ENCODE peak calls at places on chromosome 2, in seven cellular contexts. Q is neural progenitor cell, M is GM23248, G is tibial artery, Z is IMR-90, T is lower lobe of right lung, D is Panc1. Y is an unnamed sample.

GRCh38 chr2:215698566-215698965 is 262.7 kb upstream of the FN1 start:
- DNase-seq in Q (no peak), M (peak; percentile 98), G (no peak), Z (peak; percentile 96), T (no peak), D (no peak), Y (no peak)

GRCh38 chr2:189214484-189214883 is 34.9 kb upstream of the COL5A2 start:
- DNase-seq in Q (no peak), M (no peak), G (no peak), Z (no peak), T (no peak), D (no peak), Y (no peak)

GRCh38 chr2:152336854-152337510 is 2.0 kb downstream of the FMNL2 start:
- DNase-seq in Q (peak; percentile 56), M (peak; percentile 58), G (no peak), Z (peak; percentile 53), T (no peak), D (no peak), Y (no peak)

GRCh38 chr2:55771612-55772011 is 78.0 kb upstream of the PNPT1 start:
- DNase-seq in Q (peak; percentile 8), M (peak; percentile 74), G (no peak), Z (peak; percentile 67), T (no peak), D (peak; percentile 25), Y (no peak)

GRCh38 chr2:111145951-111146350 is 25.2 kb downstream of the BCL2L11 start:
- DNase-seq in Q (no peak), M (no peak), G (no peak), Z (no peak), T (no peak), D (no peak), Y (no peak)

GRCh38 chr2:128208023-128208422 is 110.6 kb downstream of the HS6ST1 start:
- DNase-seq in Q (no peak), M (no peak), G (no peak), Z (no peak), T (no peak), D (no peak), Y (no peak)

GRCh38 chr2:71889991-71890684 is 257.5 kb downstream of the CYP26B1 start:
- DNase-seq in Q (no peak), M (peak; percentile 97), G (no peak), Z (peak; percentile 66), T (no peak), D (no peak), Y (no peak)

GRCh38 chr2:71683070-71683469 is 229.7 kb downstream of the DYSF start:
- DNase-seq in Q (no peak), M (no peak), G (peak; percentile 63), Z (no peak), T (no peak), D (no peak), Y (peak; percentile 35)

GRCh38 chr2:25822190-25823117 is 55.8 kb downstream of the ASXL2 start:
- DNase-seq in Q (peak; percentile 28), M (peak; percentile 7), G (no peak), Z (no peak), T (peak; percentile 58), D (no peak), Y (peak; percentile 80)

GRCh38 chr2:70010222-70011111 is 49.0 kb upstream of the ASPRV1 start:
- DNase-seq in Q (no peak), M (no peak), G (no peak), Z (no peak), T (peak; percentile 56), D (no peak), Y (no peak)

GRCh38 chr2:60446413-60447358 is 106.8 kb downstream of the BCL11A start:
- DNase-seq in Q (no peak), M (no peak), G (no peak), Z (no peak), T (no peak), D (no peak), Y (no peak)

GRCh38 chr2:216348909-216349308 is 23.4 kb downstream of the MARCHF4 start:
- DNase-seq in Q (no peak), M (peak; percentile 91), G (no peak), Z (peak; percentile 91), T (no peak), D (no peak), Y (no peak)

DNA sequence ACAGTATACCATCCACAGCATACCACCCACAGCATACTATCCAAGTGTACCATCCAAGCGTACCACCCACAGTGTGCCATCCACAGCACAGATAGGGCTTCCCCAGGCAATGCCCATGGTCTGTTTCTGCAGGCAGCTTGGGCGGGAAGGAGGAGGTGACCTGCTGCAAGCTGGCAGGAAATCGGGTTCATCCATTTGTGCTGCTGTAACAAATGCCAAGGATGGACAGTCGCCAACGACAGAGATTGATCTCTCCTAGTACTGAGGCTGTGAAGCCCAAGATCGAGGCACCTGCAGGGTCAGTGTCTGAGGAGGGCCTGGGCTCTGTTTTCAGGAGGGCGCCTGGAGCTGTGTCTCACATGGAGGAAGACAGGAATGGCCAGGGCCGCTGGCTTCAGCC is 93.6 kb upstream of the SNTG2 start:
- DNase-seq in Q (no peak), M (no peak), G (no peak), Z (no peak), T (no peak), D (no peak), Y (no peak)
- H3K4me3 ChIP-seq in Q (no peak overlapping the region), M (no peak overlapping the region), G (no peak overlapping the region), Z (no peak overlapping the region), T (no peak overlapping the region), D (no peak overlapping the region), Y (no peak overlapping the region)

GRCh38 chr2:149863227-149863626 is 275.7 kb upstream of the MMADHC start:
- DNase-seq in Q (no peak), M (no peak), G (no peak), Z (no peak), T (no peak), D (no peak), Y (no peak)
- H3K4me1 ChIP-seq in Q (no peaks in the 10 kb centered on the region), M (peaks cover 29% of the 10 kb centered on the region), G (peaks cover 7% of the 10 kb centered on the region), Z (peaks cover 7% of the 10 kb centered on the region), T (no peaks in the 10 kb centered on the region), D (no peaks in the 10 kb centered on the region), Y (no peaks in the 10 kb centered on the region)

DNA sequence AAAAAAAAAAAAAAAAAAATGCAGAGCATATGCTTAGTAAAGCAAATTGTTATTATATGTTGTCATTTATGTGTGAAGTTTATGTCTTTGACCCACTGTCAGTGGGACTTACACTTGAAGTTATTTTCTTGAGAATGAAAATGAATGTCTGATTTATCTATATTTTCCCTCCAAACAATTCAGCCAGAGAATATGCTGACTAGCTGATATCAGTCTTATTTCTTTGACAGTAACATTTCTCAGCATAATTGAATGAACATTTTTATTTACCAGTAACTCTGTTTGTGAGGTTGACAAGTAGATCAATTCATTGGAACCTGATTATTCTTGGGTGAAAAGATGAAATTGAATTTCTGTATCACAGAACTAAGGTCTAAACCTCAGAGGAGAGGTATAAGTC is 40.0 kb upstream of the VPS54 start:
- DNase-seq in Q (no peak), M (no peak), G (no peak), Z (no peak), T (no peak), D (no peak), Y (no peak)
- H3K4me3 ChIP-seq in Q (no peak overlapping the region), M (no peak overlapping the region), G (no peak overlapping the region), Z (no peak overlapping the region), T (no peak overlapping the region), D (no peak overlapping the region), Y (no peak overlapping the region)

GRCh38 chr2:96760036-96760985 is at the start of gene CNNM4:
- DNase-seq in Q (peak; percentile 97), M (peak; percentile 98), G (peak; percentile 97), Z (peak; percentile 86), T (peak; percentile 98), D (no peak), Y (peak; percentile 99)
- H3K4me1 ChIP-seq in Q (peaks cover 37% of the 10 kb centered on the region), M (peaks cover 23% of the 10 kb centered on the region), G (peaks cover 45% of the 10 kb centered on the region), Z (peaks cover 20% of the 10 kb centered on the region), T (peaks cover 47% of the 10 kb centered on the region), D (peaks cover 30% of the 10 kb centered on the region), Y (peaks cover 14% of the 10 kb centered on the region)

GRCh38 chr2:176096986-176097819 is 2.4 kb upstream of the HOXD12 start:
- DNase-seq in Q (peak; percentile 66), M (peak; percentile 95), G (no peak), Z (peak; percentile 48), T (peak; percentile 71), D (peak; percentile 62), Y (peak; percentile 86)

GRCh38 chr2:176097820-176098365 is 1.7 kb upstream of the HOXD12 start:
- DNase-seq in Q (no peak), M (no peak), G (no peak), Z (no peak), T (no peak), D (no peak), Y (no peak)

GRCh38 chr2:176094307-176094706 is 1.8 kb downstream of the HOXD13 start:
- DNase-seq in Q (no peak), M (no peak), G (no peak), Z (no peak), T (no peak), D (no peak), Y (no peak)

GRCh38 chr2:176095421-176095820 is 2.9 kb downstream of the HOXD13 start:
- DNase-seq in Q (no peak), M (no peak), G (no peak), Z (no peak), T (no peak), D (no peak), Y (no peak)

DNA sequence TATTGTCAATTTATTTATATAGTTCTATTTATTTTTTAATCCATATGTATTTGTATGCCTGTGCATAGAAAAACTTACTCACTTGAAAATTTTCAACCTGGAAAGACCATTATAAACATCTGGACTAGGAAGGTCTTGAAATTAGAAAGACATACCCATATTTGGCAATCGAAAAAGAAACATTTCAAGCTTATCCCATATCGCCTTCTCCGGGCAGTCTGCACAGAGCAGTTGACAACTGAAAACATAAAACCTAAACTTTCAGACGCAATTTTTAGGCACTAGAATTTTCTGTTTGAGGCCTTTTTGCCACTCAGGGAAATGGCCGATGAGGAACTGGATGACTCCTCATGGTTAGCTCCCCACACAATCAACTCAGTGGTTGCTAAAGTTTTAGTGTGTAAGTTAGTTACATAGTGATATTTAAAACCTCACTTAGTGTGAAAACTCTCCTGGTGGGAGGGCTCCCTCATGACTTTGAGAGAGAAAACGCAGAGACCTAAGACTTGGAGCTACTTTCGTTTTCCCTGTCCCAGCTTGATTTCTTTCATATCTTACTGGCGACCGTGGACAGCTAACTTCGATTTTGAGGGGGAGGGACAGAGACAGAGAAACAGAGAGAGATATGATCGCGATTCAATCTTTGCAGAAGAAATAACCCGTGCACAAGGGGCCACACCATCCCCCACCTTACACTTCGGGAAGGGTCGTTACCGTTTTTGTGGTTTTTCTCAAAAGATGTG is 3.2 kb upstream of the HOXD12 start:
- DNase-seq in Q (no peak), M (peak; percentile 76), G (no peak), Z (no peak), T (no peak), D (no peak), Y (no peak)
- H3K4me3 ChIP-seq in Q (no peak overlapping the region), M (peak overlapping the region; percentile 79), G (peak overlapping the region; percentile 13), Z (peak overlapping the region; percentile 35), T (peak overlapping the region; percentile 54), D (peak overlapping the region; percentile 52), Y (peak overlapping the region; percentile 32)

Y was measured in kidney.